ENCODE peak calls at places on chromosomes 16 and 17, in ten cellular contexts. One of them, this sample, is unnamed.

GRCh38 chr17:6924121-6924676 is 71.7 kb upstream of the ALOX12 start:
- DNase-seq in OCI-LY7: no peak
- DNase-seq in astrocyte: peak
- DNase-seq in activated CD4-positive, alpha-beta memory T cell treated with anti-CD3 and anti-CD28 coated beads, Interleukin-2, amount 10 ng/mL, durations not matched to agents 7 days and 5 days: no peak
- DNase-seq in activated T-cell treated with anti-CD3 and anti-CD28 coated beads, Interleukin-2, amount 50 U/mL, for 48 hours: no peak
- DNase-seq in bronchial epithelial cell: no peak
- DNase-seq in epithelial cell of proximal tubule: no peak
- DNase-seq in cardiac septum: no peak
- DNase-seq in kidney tubule cell: no peak
- DNase-seq in activated CD4-positive, alpha-beta T cell treated with anti-CD3 and anti-CD28 coated beads, Interleukin-2, amount 50 U/mL, for 1 hour: no peak
- DNase-seq in this sample: no peak

GRCh38 chr16:72798212-72798611 is 249.7 kb downstream of the ZFHX3 start:
- DNase-seq in OCI-LY7: no peak
- DNase-seq in astrocyte: no peak
- DNase-seq in activated CD4-positive, alpha-beta memory T cell treated with anti-CD3 and anti-CD28 coated beads, Interleukin-2, amount 10 ng/mL, durations not matched to agents 7 days and 5 days: no peak
- DNase-seq in activated T-cell treated with anti-CD3 and anti-CD28 coated beads, Interleukin-2, amount 50 U/mL, for 48 hours: no peak
- DNase-seq in bronchial epithelial cell: no peak
- DNase-seq in epithelial cell of proximal tubule: no peak
- DNase-seq in cardiac septum: no peak
- DNase-seq in kidney tubule cell: no peak
- DNase-seq in activated CD4-positive, alpha-beta T cell treated with anti-CD3 and anti-CD28 coated beads, Interleukin-2, amount 50 U/mL, for 1 hour: no peak
- DNase-seq in this sample: no peak

GRCh38 chr17:50707296-50708049 is at the start of gene ANKRD40:
- DNase-seq in OCI-LY7: peak
- DNase-seq in astrocyte: peak
- DNase-seq in activated CD4-positive, alpha-beta memory T cell treated with anti-CD3 and anti-CD28 coated beads, Interleukin-2, amount 10 ng/mL, durations not matched to agents 7 days and 5 days: peak
- DNase-seq in activated T-cell treated with anti-CD3 and anti-CD28 coated beads, Interleukin-2, amount 50 U/mL, for 48 hours: peak
- DNase-seq in bronchial epithelial cell: peak
- DNase-seq in epithelial cell of proximal tubule: no peak
- DNase-seq in cardiac septum: peak
- DNase-seq in kidney tubule cell: peak
- DNase-seq in activated CD4-positive, alpha-beta T cell treated with anti-CD3 and anti-CD28 coated beads, Interleukin-2, amount 50 U/mL, for 1 hour: peak
- DNase-seq in this sample: peak

GRCh38 chr17:75995385-75995925 is 5.2 kb upstream of the CDK3 start:
- DNase-seq in OCI-LY7: no peak
- DNase-seq in astrocyte: no peak
- DNase-seq in activated CD4-positive, alpha-beta memory T cell treated with anti-CD3 and anti-CD28 coated beads, Interleukin-2, amount 10 ng/mL, durations not matched to agents 7 days and 5 days: no peak
- DNase-seq in activated T-cell treated with anti-CD3 and anti-CD28 coated beads, Interleukin-2, amount 50 U/mL, for 48 hours: no peak
- DNase-seq in bronchial epithelial cell: no peak
- DNase-seq in epithelial cell of proximal tubule: no peak
- DNase-seq in cardiac septum: no peak
- DNase-seq in kidney tubule cell: no peak
- DNase-seq in activated CD4-positive, alpha-beta T cell treated with anti-CD3 and anti-CD28 coated beads, Interleukin-2, amount 50 U/mL, for 1 hour: no peak
- DNase-seq in this sample: no peak

GRCh38 chr16:30775381-30776099 is 11.5 kb downstream of the ZNF629 start:
- DNase-seq in OCI-LY7: no peak
- DNase-seq in astrocyte: peak
- DNase-seq in activated CD4-positive, alpha-beta memory T cell treated with anti-CD3 and anti-CD28 coated beads, Interleukin-2, amount 10 ng/mL, durations not matched to agents 7 days and 5 days: peak
- DNase-seq in activated T-cell treated with anti-CD3 and anti-CD28 coated beads, Interleukin-2, amount 50 U/mL, for 48 hours: peak
- DNase-seq in bronchial epithelial cell: peak
- DNase-seq in epithelial cell of proximal tubule: no peak
- DNase-seq in cardiac septum: peak
- DNase-seq in kidney tubule cell: peak
- DNase-seq in activated CD4-positive, alpha-beta T cell treated with anti-CD3 and anti-CD28 coated beads, Interleukin-2, amount 50 U/mL, for 1 hour: peak
- DNase-seq in this sample: peak

GRCh38 chr17:37502009-37502936 is 12.6 kb downstream of the DUSP14 start:
- DNase-seq in OCI-LY7: no peak
- DNase-seq in astrocyte: no peak
- DNase-seq in activated CD4-positive, alpha-beta memory T cell treated with anti-CD3 and anti-CD28 coated beads, Interleukin-2, amount 10 ng/mL, durations not matched to agents 7 days and 5 days: no peak
- DNase-seq in activated T-cell treated with anti-CD3 and anti-CD28 coated beads, Interleukin-2, amount 50 U/mL, for 48 hours: no peak
- DNase-seq in bronchial epithelial cell: no peak
- DNase-seq in epithelial cell of proximal tubule: no peak
- DNase-seq in cardiac septum: no peak
- DNase-seq in kidney tubule cell: no peak
- DNase-seq in activated CD4-positive, alpha-beta T cell treated with anti-CD3 and anti-CD28 coated beads, Interleukin-2, amount 50 U/mL, for 1 hour: no peak
- DNase-seq in this sample: no peak

GRCh38 chr17:7822126-7822525 is 11.9 kb upstream of the KDM6B start:
- DNase-seq in OCI-LY7: no peak
- DNase-seq in astrocyte: no peak
- DNase-seq in activated CD4-positive, alpha-beta memory T cell treated with anti-CD3 and anti-CD28 coated beads, Interleukin-2, amount 10 ng/mL, durations not matched to agents 7 days and 5 days: no peak
- DNase-seq in activated T-cell treated with anti-CD3 and anti-CD28 coated beads, Interleukin-2, amount 50 U/mL, for 48 hours: no peak
- DNase-seq in bronchial epithelial cell: no peak
- DNase-seq in epithelial cell of proximal tubule: no peak
- DNase-seq in cardiac septum: no peak
- DNase-seq in kidney tubule cell: no peak
- DNase-seq in activated CD4-positive, alpha-beta T cell treated with anti-CD3 and anti-CD28 coated beads, Interleukin-2, amount 50 U/mL, for 1 hour: no peak
- DNase-seq in this sample: no peak

GRCh38 chr17:7242717-7243576 is 698 bp upstream of the GABARAP start:
- DNase-seq in OCI-LY7: peak
- DNase-seq in astrocyte: peak
- DNase-seq in activated CD4-positive, alpha-beta memory T cell treated with anti-CD3 and anti-CD28 coated beads, Interleukin-2, amount 10 ng/mL, durations not matched to agents 7 days and 5 days: peak
- DNase-seq in activated T-cell treated with anti-CD3 and anti-CD28 coated beads, Interleukin-2, amount 50 U/mL, for 48 hours: peak
- DNase-seq in bronchial epithelial cell: peak
- DNase-seq in epithelial cell of proximal tubule: peak
- DNase-seq in cardiac septum: peak
- DNase-seq in kidney tubule cell: peak
- DNase-seq in activated CD4-positive, alpha-beta T cell treated with anti-CD3 and anti-CD28 coated beads, Interleukin-2, amount 50 U/mL, for 1 hour: peak
- DNase-seq in this sample: peak

GRCh38 chr17:75628425-75628824 is 4.8 kb upstream of the SMIM5 start:
- DNase-seq in OCI-LY7: no peak
- DNase-seq in astrocyte: no peak
- DNase-seq in activated CD4-positive, alpha-beta memory T cell treated with anti-CD3 and anti-CD28 coated beads, Interleukin-2, amount 10 ng/mL, durations not matched to agents 7 days and 5 days: no peak
- DNase-seq in activated T-cell treated with anti-CD3 and anti-CD28 coated beads, Interleukin-2, amount 50 U/mL, for 48 hours: no peak
- DNase-seq in bronchial epithelial cell: no peak
- DNase-seq in epithelial cell of proximal tubule: no peak
- DNase-seq in cardiac septum: no peak
- DNase-seq in kidney tubule cell: no peak
- DNase-seq in activated CD4-positive, alpha-beta T cell treated with anti-CD3 and anti-CD28 coated beads, Interleukin-2, amount 50 U/mL, for 1 hour: no peak
- DNase-seq in this sample: no peak

GRCh38 chr17:9226794-9227135 is 205.5 kb downstream of the NTN1 start:
- DNase-seq in OCI-LY7: no peak
- DNase-seq in astrocyte: no peak
- DNase-seq in activated CD4-positive, alpha-beta memory T cell treated with anti-CD3 and anti-CD28 coated beads, Interleukin-2, amount 10 ng/mL, durations not matched to agents 7 days and 5 days: peak
- DNase-seq in activated T-cell treated with anti-CD3 and anti-CD28 coated beads, Interleukin-2, amount 50 U/mL, for 48 hours: peak
- DNase-seq in bronchial epithelial cell: no peak
- DNase-seq in epithelial cell of proximal tubule: no peak
- DNase-seq in cardiac septum: no peak
- DNase-seq in kidney tubule cell: no peak
- DNase-seq in activated CD4-positive, alpha-beta T cell treated with anti-CD3 and anti-CD28 coated beads, Interleukin-2, amount 50 U/mL, for 1 hour: no peak
- DNase-seq in this sample: peak